ENCODE peak calls at places on chromosome 7, in nine cellular contexts. One of them, this sample, is unnamed.

GRCh38 chr7:80611779-80612178 is 26.7 kb upstream of the CD36 start:
- DNase-seq in breast epithelium: peak
- DNase-seq in heart left ventricle: peak
- DNase-seq in A549: no peak
- DNase-seq in uterus: no peak
- DNase-seq in tibial nerve: no peak
- DNase-seq in adrenal gland: peak
- DNase-seq in right lobe of liver: peak
- DNase-seq in HCT116: peak
- DNase-seq in this sample: no peak

GRCh38 chr7:19397917-19398316 is 252.7 kb upstream of the FERD3L start:
- DNase-seq in tibial nerve: no peak
- DNase-seq in HCT116: no peak
- DNase-seq in right lobe of liver: no peak
- DNase-seq in heart left ventricle: no peak
- DNase-seq in uterus: no peak
- DNase-seq in breast epithelium: no peak
- DNase-seq in A549: no peak
- DNase-seq in adrenal gland: no peak
- DNase-seq in this sample: no peak

GRCh38 chr7:63030061-63030460 is 968.6 kb upstream of the ZNF722 start:
- DNase-seq in right lobe of liver: no peak
- DNase-seq in A549: no peak
- DNase-seq in HCT116: no peak
- DNase-seq in uterus: no peak
- DNase-seq in breast epithelium: no peak
- DNase-seq in heart left ventricle: no peak
- DNase-seq in tibial nerve: no peak
- DNase-seq in adrenal gland: no peak
- DNase-seq in this sample: no peak

GRCh38 chr7:151436446-151437162 is 3.3 kb downstream of the CRYGN start:
- DNase-seq in adrenal gland: no peak
- DNase-seq in HCT116: no peak
- DNase-seq in heart left ventricle: no peak
- DNase-seq in tibial nerve: no peak
- DNase-seq in breast epithelium: no peak
- DNase-seq in A549: no peak
- DNase-seq in right lobe of liver: no peak
- DNase-seq in uterus: peak
- DNase-seq in this sample: no peak

GRCh38 chr7:116354171-116354545 is 143.8 kb downstream of the TES start:
- DNase-seq in uterus: peak
- DNase-seq in right lobe of liver: no peak
- DNase-seq in adrenal gland: no peak
- DNase-seq in HCT116: no peak
- DNase-seq in A549: no peak
- DNase-seq in heart left ventricle: peak
- DNase-seq in tibial nerve: peak
- DNase-seq in breast epithelium: no peak
- DNase-seq in this sample: no peak

GRCh38 chr7:45435846-45436245 is 138.3 kb upstream of the ADCY1 start:
- DNase-seq in uterus: no peak
- DNase-seq in right lobe of liver: no peak
- DNase-seq in breast epithelium: no peak
- DNase-seq in tibial nerve: no peak
- DNase-seq in HCT116: no peak
- DNase-seq in adrenal gland: no peak
- DNase-seq in A549: peak
- DNase-seq in heart left ventricle: no peak
- DNase-seq in this sample: no peak

GRCh38 chr7:99955247-99955646 is 20.6 kb downstream of the AZGP1 start:
- DNase-seq in A549: no peak
- DNase-seq in uterus: no peak
- DNase-seq in HCT116: peak
- DNase-seq in tibial nerve: no peak
- DNase-seq in right lobe of liver: no peak
- DNase-seq in heart left ventricle: no peak
- DNase-seq in breast epithelium: peak
- DNase-seq in adrenal gland: no peak
- DNase-seq in this sample: no peak

GRCh38 chr7:18796216-18796615 is 300.7 kb downstream of the HDAC9 start:
- DNase-seq in tibial nerve: no peak
- DNase-seq in A549: no peak
- DNase-seq in right lobe of liver: no peak
- DNase-seq in HCT116: no peak
- DNase-seq in heart left ventricle: no peak
- DNase-seq in uterus: no peak
- DNase-seq in breast epithelium: no peak
- DNase-seq in adrenal gland: no peak
- DNase-seq in this sample: no peak

GRCh38 chr7:8480466-8480865 is 47.1 kb downstream of the NXPH1 start:
- DNase-seq in tibial nerve: no peak
- DNase-seq in A549: no peak
- DNase-seq in adrenal gland: no peak
- DNase-seq in uterus: no peak
- DNase-seq in HCT116: no peak
- DNase-seq in heart left ventricle: no peak
- DNase-seq in right lobe of liver: no peak
- DNase-seq in breast epithelium: no peak
- DNase-seq in this sample: no peak

GRCh38 chr7:82319674-82320118 is 123.9 kb downstream of the CACNA2D1 start:
- DNase-seq in A549: no peak
- DNase-seq in breast epithelium: no peak
- DNase-seq in HCT116: no peak
- DNase-seq in heart left ventricle: peak
- DNase-seq in uterus: peak
- DNase-seq in tibial nerve: peak
- DNase-seq in adrenal gland: peak
- DNase-seq in right lobe of liver: peak
- DNase-seq in this sample: no peak

GRCh38 chr7:81776159-81776558 is 6.3 kb upstream of the HGF start:
- DNase-seq in uterus: no peak
- DNase-seq in tibial nerve: no peak
- DNase-seq in adrenal gland: no peak
- DNase-seq in breast epithelium: no peak
- DNase-seq in heart left ventricle: no peak
- DNase-seq in A549: no peak
- DNase-seq in HCT116: no peak
- DNase-seq in right lobe of liver: no peak
- DNase-seq in this sample: no peak

GRCh38 chr7:101820703-101821102 is 3.3 kb downstream of the CUX1 start:
- DNase-seq in heart left ventricle: no peak
- DNase-seq in uterus: no peak
- DNase-seq in A549: no peak
- DNase-seq in adrenal gland: no peak
- DNase-seq in right lobe of liver: no peak
- DNase-seq in breast epithelium: no peak
- DNase-seq in HCT116: no peak
- DNase-seq in tibial nerve: no peak
- DNase-seq in this sample: no peak

GRCh38 chr7:80445351-80445750 is 66.5 kb downstream of the GNAT3 start:
- DNase-seq in heart left ventricle: no peak
- DNase-seq in breast epithelium: no peak
- DNase-seq in tibial nerve: no peak
- DNase-seq in A549: no peak
- DNase-seq in HCT116: no peak
- DNase-seq in adrenal gland: no peak
- DNase-seq in uterus: no peak
- DNase-seq in right lobe of liver: no peak
- DNase-seq in this sample: no peak

GRCh38 chr7:140674899-140675701 is 2.4 kb downstream of the ADCK2 start:
- DNase-seq in breast epithelium: no peak
- DNase-seq in A549: peak
- DNase-seq in right lobe of liver: no peak
- DNase-seq in HCT116: peak
- DNase-seq in uterus: no peak
- DNase-seq in heart left ventricle: no peak
- DNase-seq in tibial nerve: no peak
- DNase-seq in adrenal gland: peak
- DNase-seq in this sample: no peak

GRCh38 chr7:110507832-110508231 is 583.1 kb upstream of the LRRN3 start:
- DNase-seq in tibial nerve: no peak
- DNase-seq in adrenal gland: no peak
- DNase-seq in uterus: no peak
- DNase-seq in HCT116: no peak
- DNase-seq in A549: no peak
- DNase-seq in heart left ventricle: no peak
- DNase-seq in right lobe of liver: no peak
- DNase-seq in breast epithelium: no peak
- DNase-seq in this sample: no peak

GRCh38 chr7:107690611-107691010 is 30.0 kb downstream of the SLC26A4 start:
- DNase-seq in heart left ventricle: no peak
- DNase-seq in uterus: no peak
- DNase-seq in adrenal gland: no peak
- DNase-seq in HCT116: no peak
- DNase-seq in A549: no peak
- DNase-seq in right lobe of liver: no peak
- DNase-seq in tibial nerve: no peak
- DNase-seq in breast epithelium: no peak
- DNase-seq in this sample: no peak

GRCh38 chr7:138514044-138514443 is 54.0 kb downstream of the TRIM24 start:
- DNase-seq in tibial nerve: no peak
- DNase-seq in right lobe of liver: no peak
- DNase-seq in adrenal gland: no peak
- DNase-seq in A549: no peak
- DNase-seq in breast epithelium: no peak
- DNase-seq in HCT116: no peak
- DNase-seq in uterus: no peak
- DNase-seq in heart left ventricle: no peak
- DNase-seq in this sample: no peak

GRCh38 chr7:148967032-148967372 is 61.3 kb downstream of the PDIA4 start:
- DNase-seq in A549: no peak
- DNase-seq in tibial nerve: no peak
- DNase-seq in heart left ventricle: no peak
- DNase-seq in breast epithelium: no peak
- DNase-seq in right lobe of liver: no peak
- DNase-seq in adrenal gland: no peak
- DNase-seq in uterus: no peak
- DNase-seq in HCT116: no peak
- DNase-seq in this sample: no peak
- H3K4me3 ChIP-seq in A549: peak
- H3K4me3 ChIP-seq in tibial nerve: peak
- H3K4me3 ChIP-seq in heart left ventricle: no peak
- H3K4me3 ChIP-seq in breast epithelium: peak
- H3K4me3 ChIP-seq in right lobe of liver: peak
- H3K4me3 ChIP-seq in adrenal gland: no peak
- H3K4me3 ChIP-seq in uterus: no peak
- H3K4me3 ChIP-seq in HCT116: peak
- H3K4me3 ChIP-seq in this sample: peak

DNA sequence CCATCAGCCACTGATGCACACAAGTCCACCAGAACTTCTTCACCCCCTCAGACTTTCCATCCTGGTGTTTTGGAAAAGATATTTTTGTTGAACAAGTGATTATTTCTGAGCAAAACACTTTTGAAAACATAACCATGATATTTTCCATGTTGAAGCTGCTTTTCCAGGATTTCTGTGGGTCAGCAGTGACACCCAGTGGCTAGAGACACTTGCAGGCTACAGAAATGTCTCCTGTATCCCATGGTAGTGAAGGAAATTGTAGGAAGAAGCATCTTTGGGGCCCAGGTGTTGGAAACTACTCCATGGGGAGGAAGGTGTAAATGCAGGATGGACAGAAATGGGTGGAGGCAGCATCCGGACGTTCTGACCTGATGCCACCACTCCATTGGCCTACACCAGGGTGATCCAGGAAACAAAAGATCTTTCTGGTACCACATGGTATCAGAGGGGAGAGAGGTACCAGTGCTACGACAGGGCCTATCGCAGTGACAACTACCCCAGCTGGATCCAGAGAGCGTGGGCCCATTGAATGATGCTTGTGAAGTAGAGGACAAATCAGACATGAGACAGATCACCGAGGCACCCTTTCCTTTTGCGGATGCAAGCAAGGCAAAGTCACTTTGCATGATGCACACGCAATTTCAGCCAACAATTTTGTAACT is 111.7 kb upstream of the COBL start:
- DNase-seq in breast epithelium: no peak
- DNase-seq in heart left ventricle: no peak
- DNase-seq in adrenal gland: no peak
- DNase-seq in uterus: no peak
- DNase-seq in tibial nerve: no peak
- DNase-seq in HCT116: peak
- DNase-seq in A549: no peak
- DNase-seq in right lobe of liver: no peak
- DNase-seq in this sample: no peak
- TF ChIP-seq POLR2A in breast epithelium: no peak
- TF ChIP-seq POLR2A in heart left ventricle: no peak
- TF ChIP-seq POLR2A in adrenal gland: no peak
- TF ChIP-seq POLR2A in uterus: no peak
- TF ChIP-seq POLR2A in tibial nerve: no peak
- TF ChIP-seq POLR2A in HCT116: no peak
- TF ChIP-seq POLR2A in A549: no peak
- TF ChIP-seq POLR2A in right lobe of liver: no peak
- TF ChIP-seq POLR2A in this sample: no peak

GRCh38 chr7:5396542-5396941 is 27.1 kb downstream of the TNRC18 start:
- DNase-seq in HCT116: peak
- DNase-seq in heart left ventricle: no peak
- DNase-seq in A549: peak
- DNase-seq in tibial nerve: peak
- DNase-seq in breast epithelium: no peak
- DNase-seq in right lobe of liver: no peak
- DNase-seq in uterus: no peak
- DNase-seq in adrenal gland: peak
- DNase-seq in this sample: no peak

GRCh38 chr7:5396999-5397656 is 26.5 kb downstream of the TNRC18 start:
- DNase-seq in tibial nerve: peak
- DNase-seq in uterus: peak
- DNase-seq in A549: peak
- DNase-seq in right lobe of liver: peak
- DNase-seq in adrenal gland: peak
- DNase-seq in HCT116: peak
- DNase-seq in breast epithelium: peak
- DNase-seq in heart left ventricle: peak
- DNase-seq in this sample: peak

GRCh38 chr7:5394264-5395105 is 29.1 kb downstream of the TNRC18 start:
- DNase-seq in heart left ventricle: no peak
- DNase-seq in breast epithelium: no peak
- DNase-seq in right lobe of liver: no peak
- DNase-seq in uterus: no peak
- DNase-seq in A549: no peak
- DNase-seq in adrenal gland: no peak
- DNase-seq in tibial nerve: no peak
- DNase-seq in HCT116: no peak
- DNase-seq in this sample: no peak

GRCh38 chr7:5393748-5394147 is 29.9 kb downstream of the TNRC18 start:
- DNase-seq in uterus: no peak
- DNase-seq in HCT116: no peak
- DNase-seq in right lobe of liver: no peak
- DNase-seq in adrenal gland: no peak
- DNase-seq in tibial nerve: no peak
- DNase-seq in A549: no peak
- DNase-seq in breast epithelium: no peak
- DNase-seq in heart left ventricle: no peak
- DNase-seq in this sample: no peak

GRCh38 chr7:5395246-5395645 is 28.4 kb downstream of the TNRC18 start:
- DNase-seq in A549: no peak
- DNase-seq in right lobe of liver: no peak
- DNase-seq in HCT116: no peak
- DNase-seq in breast epithelium: no peak
- DNase-seq in uterus: no peak
- DNase-seq in adrenal gland: no peak
- DNase-seq in heart left ventricle: no peak
- DNase-seq in tibial nerve: no peak
- DNase-seq in this sample: no peak
- H3K4me3 ChIP-seq in A549: no peak
- H3K4me3 ChIP-seq in right lobe of liver: no peak
- H3K4me3 ChIP-seq in HCT116: no peak
- H3K4me3 ChIP-seq in breast epithelium: no peak
- H3K4me3 ChIP-seq in uterus: no peak
- H3K4me3 ChIP-seq in adrenal gland: no peak
- H3K4me3 ChIP-seq in heart left ventricle: no peak
- H3K4me3 ChIP-seq in tibial nerve: no peak
- H3K4me3 ChIP-seq in this sample: no peak

GRCh38 chr7:150393325-150393724 is 14.2 kb downstream of the ZNF775 start:
- DNase-seq in HCT116: no peak
- DNase-seq in breast epithelium: no peak
- DNase-seq in tibial nerve: no peak
- DNase-seq in adrenal gland: no peak
- DNase-seq in right lobe of liver: no peak
- DNase-seq in A549: no peak
- DNase-seq in heart left ventricle: peak
- DNase-seq in uterus: no peak
- DNase-seq in this sample: no peak
- TF ChIP-seq POLR2A in HCT116: no peak
- TF ChIP-seq POLR2A in breast epithelium: no peak
- TF ChIP-seq POLR2A in tibial nerve: no peak
- TF ChIP-seq POLR2A in adrenal gland: no peak
- TF ChIP-seq POLR2A in right lobe of liver: no peak
- TF ChIP-seq POLR2A in A549: no peak
- TF ChIP-seq POLR2A in heart left ventricle: no peak
- TF ChIP-seq POLR2A in uterus: no peak
- TF ChIP-seq POLR2A in this sample: no peak